ENCODE peak calls at places on chromosome X, in nine cellular contexts. X is Right ventricle myocardium superior; Z is progenitor cell of endocrine pancreas; N is nephron progenitor cell; G is NCI-H524; K is activated CD4-positive, alpha-beta T cell treated with anti-CD3 and anti-CD28 coated beads, Interleukin-2, amount 50 U/mL, for 1 hour; H is SHP77; V is HFF-Myc; E is NCI-H774. J is an unnamed sample.

GRCh38 chrX:154401045-154401799 is 3.0 kb downstream of the RPL10 start:
- DNase-seq in V (no peak), E (no peak), H (no peak), N (no peak), Z (no peak), G (no peak), K (no peak), X (no peak), J (no peak)

GRCh38 chrX:78199851-78200250 is 60.4 kb upstream of the TAF9B start:
- DNase-seq in K (no peak), N (no peak), G (no peak), H (peak; percentile 1), E (no peak), X (no peak), V (peak; percentile 4), Z (no peak), J (no peak)

GRCh38 chrX:120463241-120463640 is 5.9 kb downstream of the LAMP2 start:
- DNase-seq in Z (no peak), H (no peak), V (no peak), N (no peak), E (peak; percentile 3), X (no peak), G (no peak), K (no peak), J (peak; percentile 33)

GRCh38 chrX:95703696-95704095 is 980.9 kb upstream of the DIAPH2 start:
- DNase-seq in X (no peak), K (no peak), N (no peak), Z (no peak), E (no peak), H (no peak), V (no peak), G (no peak), J (no peak)

GRCh38 chrX:6941041-6941440 is 206.5 kb upstream of the STS start:
- DNase-seq in V (no peak), X (no peak), K (no peak), N (no peak), G (no peak), Z (no peak), E (no peak), H (no peak), J (no peak)

GRCh38 chrX:123876844-123877243 is 17.0 kb downstream of the XIAP start:
- DNase-seq in K (no peak), E (no peak), N (no peak), H (no peak), G (no peak), X (no peak), Z (no peak), V (no peak), J (no peak)

GRCh38 chrX:148854351-148854750 is 353.9 kb downstream of the AFF2 start:
- DNase-seq in K (no peak), H (no peak), G (peak; percentile 74), Z (no peak), V (no peak), N (no peak), X (no peak), E (no peak), J (no peak)

GRCh38 chrX:23003121-23003520 is 3.4 kb downstream of the DDX53 start:
- DNase-seq in E (no peak), V (no peak), X (no peak), N (no peak), H (no peak), Z (no peak), K (no peak), G (no peak), J (no peak)

GRCh38 chrX:149610511-149610910 is 15.4 kb upstream of the HSFX2 start:
- DNase-seq in X (no peak), K (no peak), G (no peak), N (no peak), E (no peak), V (no peak), Z (no peak), H (no peak), J (no peak)

GRCh38 chrX:76802698-76803097 is 375.2 kb downstream of the MAGEE1 start:
- DNase-seq in N (no peak), G (no peak), X (no peak), Z (no peak), V (no peak), K (no peak), H (no peak), E (no peak), J (no peak)

GRCh38 chrX:47283015-47283771 is 50.4 kb downstream of the USP11 start:
- DNase-seq in H (no peak), X (no peak), K (no peak), N (peak; percentile 10), G (peak; percentile 51), Z (no peak), V (peak; percentile 25), E (peak; percentile 18), J (no peak)

GRCh38 chrX:129717902-129718301 is 20.9 kb upstream of the XPNPEP2 start:
- DNase-seq in G (no peak), N (no peak), K (no peak), Z (no peak), X (no peak), E (no peak), V (no peak), H (no peak), J (peak; percentile 81)

GRCh38 chrX:40155617-40156471 is 58.1 kb upstream of the BCOR start:
- DNase-seq in G (peak; percentile 51), K (no peak), N (peak; percentile 48), E (no peak), X (peak; percentile 44), H (no peak), V (no peak), Z (no peak), J (no peak)

GRCh38 chrX:45424341-45424740 is 223.7 kb upstream of the DIPK2B start:
- DNase-seq in V (no peak), E (no peak), H (no peak), Z (no peak), K (no peak), N (no peak), X (no peak), G (no peak), J (no peak)

GRCh38 chrX:136130931-136131843 is 16.1 kb upstream of the FHL1 start:
- DNase-seq in N (no peak), V (peak; percentile 17), G (no peak), X (no peak), K (no peak), H (no peak), E (no peak), Z (no peak), J (no peak)

GRCh38 chrX:41010188-41010846 is 74.9 kb upstream of the USP9X start:
- DNase-seq in V (peak; percentile 44), Z (no peak), X (peak; percentile 87), H (peak; percentile 31), G (no peak), K (peak; percentile 20), N (peak; percentile 29), E (no peak), J (peak; percentile 79)

GRCh38 chrX:103607385-103608304 is at the start of gene TCEAL3:
- DNase-seq in N (peak; percentile 63), H (peak; percentile 2), X (peak; percentile 65), E (peak; percentile 35), K (peak; percentile 24), G (no peak), V (no peak), Z (peak; percentile 30), J (peak; percentile 80)

GRCh38 chrX:31333181-31333831 is 261.5 kb upstream of the FTHL17 start:
- DNase-seq in V (peak; percentile 15), K (no peak), X (no peak), E (no peak), N (no peak), Z (no peak), H (no peak), G (no peak), J (no peak)

GRCh38 chrX:17860811-17861495 is at the start of gene RAI2:
- DNase-seq in E (no peak), K (peak; percentile 11), H (no peak), Z (peak; percentile 60), N (peak; percentile 71), X (peak; percentile 56), V (no peak), G (peak; percentile 16), J (no peak)

GRCh38 chrX:9560219-9560618 is 95.4 kb downstream of the TBL1X start:
- DNase-seq in X (no peak), H (peak; percentile 4), G (no peak), Z (no peak), E (no peak), V (no peak), N (no peak), K (no peak), J (no peak)

GRCh38 chrX:131572372-131573014 is 28.6 kb downstream of the OR13H1 start:
- DNase-seq in V (no peak), H (no peak), K (no peak), G (no peak), N (no peak), E (no peak), Z (no peak), X (no peak), J (no peak)

GRCh38 chrX:16429391-16429790 is 220.6 kb upstream of the S100G start:
- DNase-seq in G (no peak), N (no peak), Z (no peak), E (no peak), K (no peak), H (no peak), X (no peak), V (no peak), J (no peak)

GRCh38 chrX:42978655-42979379 is 200.9 kb upstream of the PPP1R2C start:
- DNase-seq in G (no peak), N (no peak), K (no peak), X (no peak), E (no peak), H (no peak), V (no peak), Z (no peak), J (no peak)

GRCh38 chrX:108516184-108516583 is 76.5 kb downstream of the COL4A5 start:
- DNase-seq in N (no peak), Z (no peak), H (no peak), V (no peak), G (no peak), E (no peak), X (no peak), K (no peak), J (no peak)

J was measured in tibial artery.